ENCODE peak calls at places on chromosomes 4 and X, in eight cellular contexts. X is ovary; V is RWPE1; I is lower lobe of right lung; D is cardiac muscle cell; O is dorsolateral prefrontal cortex; R is CD4-positive, alpha-beta T cell; L is A549. T is an unnamed sample.

GRCh38 chr4:80101768-80102116 is 28.7 kb upstream of the ANTXR2 start:
- DNase-seq in X (no peak), V (peak), I (no peak), D (no peak), O (no peak), R (no peak), L (no peak), T (no peak)

GRCh38 chr4:65668201-65669007 is 1.9 kb downstream of the EPHA5 start:
- DNase-seq in X (peak), V (no peak), I (no peak), D (no peak), O (peak), R (no peak), L (no peak), T (no peak)

GRCh38 chrX:50691820-50692219 is 122.2 kb downstream of the SHROOM4 start:
- DNase-seq in X (no peak), V (peak), I (no peak), D (peak), O (no peak), R (no peak), L (peak), T (no peak)

GRCh38 chr4:8850830-8851188 is 20.8 kb downstream of the HMX1 start:
- DNase-seq in X (no peak), V (no peak), I (peak), D (no peak), O (no peak), R (no peak), L (no peak), T (no peak)

GRCh38 chrX:17592117-17592516 is 145.2 kb upstream of the SCML1 start:
- DNase-seq in X (no peak), V (no peak), I (no peak), D (peak), O (no peak), R (no peak), L (no peak), T (no peak)

GRCh38 chr4:118716304-118716703 is 31.1 kb downstream of the METTL14 start:
- DNase-seq in X (no peak), V (no peak), I (no peak), D (no peak), O (no peak), R (no peak), L (no peak), T (no peak)

GRCh38 chr4:89837385-89837995 is 529 bp upstream of the SNCA start:
- DNase-seq in X (peak), V (peak), I (no peak), D (peak), O (peak), R (no peak), L (peak), T (no peak)

GRCh38 chr4:142567199-142567598 is 278.9 kb downstream of the INPP4B start:
- DNase-seq in X (no peak), V (no peak), I (no peak), D (no peak), O (no peak), R (peak), L (peak), T (no peak)

GRCh38 chrX:12949927-12950656 is 24.8 kb upstream of the TMSB4X start:
- DNase-seq in X (peak), V (peak), I (peak), D (peak), O (peak), R (peak), L (no peak), T (peak)

GRCh38 chr4:7364979-7365378 is 69.8 kb downstream of the PSAPL1 start:
- DNase-seq in X (no peak), V (no peak), I (peak), D (no peak), O (no peak), R (no peak), L (no peak), T (no peak)

GRCh38 chr4:190020790-190021717 is 6.0 kb downstream of the FRG2 start:
- DNase-seq in X (peak), V (peak), I (peak), D (peak), O (no peak), R (no peak), L (peak), T (no peak)

GRCh38 chr4:42345962-42346544 is 51.2 kb upstream of the SHISA3 start:
- DNase-seq in X (no peak), V (no peak), I (no peak), D (no peak), O (no peak), R (no peak), L (no peak), T (no peak)

GRCh38 chr4:156101571-156101970 is 147.9 kb upstream of the CTSO start:
- DNase-seq in X (no peak), V (no peak), I (no peak), D (no peak), O (no peak), R (no peak), L (no peak), T (no peak)

GRCh38 chrX:45323387-45323786 is 122.7 kb upstream of the DIPK2B start:
- DNase-seq in X (no peak), V (no peak), I (no peak), D (no peak), O (no peak), R (no peak), L (no peak), T (no peak)

GRCh38 chrX:103274284-103274683 is 2.3 kb downstream of the TCEAL5 start:
- DNase-seq in X (no peak), V (no peak), I (no peak), D (no peak), O (no peak), R (no peak), L (no peak), T (no peak)

GRCh38 chr4:45621926-45622325 is 501.9 kb downstream of the GABRG1 start:
- DNase-seq in X (no peak), V (peak), I (no peak), D (peak), O (no peak), R (no peak), L (no peak), T (no peak)
- TF ChIP-seq CTCF in X (no peak), V (no peak), I (no peak), D (no peak), O (no peak), R (no peak), L (no peak), T (no peak)

GRCh38 chr4:69025191-69025998 is 70.9 kb upstream of the UGT2B7 start:
- DNase-seq in X (no peak), V (no peak), I (no peak), D (no peak), O (no peak), R (no peak), L (no peak), T (no peak)
- TF ChIP-seq CTCF in X (no peak), V (no peak), I (no peak), D (no peak), O (no peak), R (no peak), L (peak), T (no peak)

GRCh38 chr4:19224820-19225219 is 1026.9 kb upstream of the SLIT2 start:
- DNase-seq in X (no peak), V (no peak), I (no peak), D (peak), O (no peak), R (no peak), L (no peak), T (no peak)
- TF ChIP-seq CTCF in X (no peak), V (peak), I (peak), D (peak), O (peak), R (no peak), L (peak), T (no peak)

GRCh38 chr4:186726440-186727148 is 2.9 kb upstream of the FAT1 start:
- DNase-seq in X (peak), V (peak), I (peak), D (peak), O (peak), R (no peak), L (peak), T (no peak)
- TF ChIP-seq CTCF in X (no peak), V (peak), I (peak), D (no peak), O (no peak), R (no peak), L (peak), T (no peak)

GRCh38 chr4:54539500-54540029 is 118.2 kb upstream of the KIT start:
- DNase-seq in X (peak), V (no peak), I (peak), D (peak), O (peak), R (no peak), L (peak), T (no peak)
- TF ChIP-seq CTCF in X (no peak), V (no peak), I (no peak), D (no peak), O (no peak), R (no peak), L (no peak), T (no peak)

DNA sequence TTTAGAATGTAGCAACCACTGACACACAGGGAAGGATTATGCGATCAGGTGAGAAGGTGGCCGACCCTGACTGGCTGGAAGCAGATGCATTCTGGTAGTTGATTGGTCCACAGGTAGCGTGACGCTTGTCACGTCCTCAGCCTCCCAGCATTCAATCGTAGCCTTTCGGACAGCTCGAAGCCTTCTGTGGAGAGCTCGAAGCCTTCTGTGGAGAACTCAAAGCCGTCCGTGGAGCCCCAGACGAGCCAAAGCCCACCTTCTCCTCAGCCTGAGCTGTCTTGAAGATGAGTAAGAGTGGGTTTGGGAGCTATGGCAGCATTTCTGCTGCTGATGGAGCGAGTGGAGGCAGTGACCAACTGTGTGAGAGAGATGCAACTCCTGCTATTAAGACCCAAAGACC is 319 bp downstream of the RPA4 start:
- DNase-seq in X (no peak), V (no peak), I (no peak), D (no peak), O (no peak), R (no peak), L (no peak), T (no peak)
- TF ChIP-seq CTCF in X (no peak), V (no peak), I (no peak), D (no peak), O (no peak), R (no peak), L (no peak), T (no peak)

GRCh38 chr4:180962268-180962667 is 1280.9 kb upstream of the TENM3 start:
- DNase-seq in X (no peak), V (no peak), I (no peak), D (no peak), O (no peak), R (no peak), L (no peak), T (no peak)

GRCh38 chr4:180960758-180961401 is 1282.3 kb upstream of the TENM3 start:
- DNase-seq in X (no peak), V (no peak), I (no peak), D (no peak), O (no peak), R (no peak), L (no peak), T (no peak)
- TF ChIP-seq CTCF in X (no peak), V (no peak), I (no peak), D (no peak), O (peak), R (no peak), L (no peak), T (no peak)